ENCODE peak calls at places on chromosomes 5 and 9, in ten cellular contexts. I is foreskin fibroblast; Z is B cell; B is GM13977; C is CD4-positive, alpha-beta T cell; W is bronchial epithelial cell; K is left ventricle myocardium inferior; P is upper lobe of right lung; A is mucosa of descending colon; U is progenitor cell of endocrine pancreas. D is an unnamed sample.

GRCh38 chr5:437281-437771 is 5.7 kb upstream of the EXOC3 start:
- DNase-seq in I (no peak), Z (no peak), B (no peak), C (no peak), W (no peak), K (no peak), P (peak; percentile 52), A (peak; percentile 44), U (no peak), D (no peak)

GRCh38 chr9:128056887-128057723 is 10.0 kb downstream of the NAIF1 start:
- DNase-seq in I (no peak), Z (no peak), B (no peak), C (no peak), W (peak; percentile 59), K (no peak), P (no peak), A (no peak), U (no peak), D (no peak)

GRCh38 chr5:54904425-54904824 is 81.0 kb downstream of the ESM1 start:
- DNase-seq in I (peak; percentile 62), Z (no peak), B (no peak), C (no peak), W (peak; percentile 51), K (no peak), P (no peak), A (no peak), U (no peak), D (peak; percentile 54)

GRCh38 chr9:86768020-86768419 is 179.3 kb downstream of the GAS1 start:
- DNase-seq in I (no peak), Z (no peak), B (no peak), C (no peak), W (no peak), K (no peak), P (no peak), A (no peak), U (no peak), D (no peak)

GRCh38 chr9:109500421-109500974 is 2.4 kb upstream of the PTPN3 start:
- DNase-seq in I (no peak), Z (no peak), B (no peak), C (no peak), W (peak; percentile 61), K (no peak), P (no peak), A (no peak), U (no peak), D (no peak)

GRCh38 chr5:77850536-77851228 is 74.5 kb upstream of the TBCA start:
- DNase-seq in I (no peak), Z (no peak), B (no peak), C (no peak), W (no peak), K (no peak), P (no peak), A (no peak), U (no peak), D (no peak)

GRCh38 chr9:96122756-96123155 is 179.2 kb downstream of the HSD17B3 start:
- DNase-seq in I (no peak), Z (no peak), B (no peak), C (no peak), W (peak; percentile 26), K (no peak), P (no peak), A (no peak), U (no peak), D (no peak)

GRCh38 chr9:21945606-21946005 is 48.6 kb downstream of the CDKN2A start:
- DNase-seq in I (no peak), Z (no peak), B (no peak), C (no peak), W (no peak), K (no peak), P (no peak), A (no peak), U (no peak), D (no peak)

GRCh38 chr5:40734986-40735385 is 20.8 kb downstream of the TTC33 start:
- DNase-seq in I (peak; percentile 44), Z (no peak), B (no peak), C (no peak), W (peak; percentile 13), K (no peak), P (no peak), A (no peak), U (no peak), D (no peak)

GRCh38 chr5:136058031-136058971 is 29.5 kb downstream of the TGFBI start:
- DNase-seq in I (peak; percentile 98), Z (no peak), B (no peak), C (no peak), W (peak; percentile 69), K (peak; percentile 66), P (no peak), A (no peak), U (no peak), D (peak; percentile 95)

GRCh38 chr5:10602031-10602806 is 38.3 kb downstream of the ANKRD33B start:
- DNase-seq in I (no peak), Z (no peak), B (no peak), C (no peak), W (no peak), K (peak; percentile 40), P (no peak), A (no peak), U (no peak), D (no peak)

GRCh38 chr9:124526174-124526573 is 19.0 kb upstream of the NR5A1 start:
- DNase-seq in I (no peak), Z (no peak), B (no peak), C (no peak), W (no peak), K (no peak), P (no peak), A (no peak), U (no peak), D (no peak)

GRCh38 chr5:73617510-73618279 is 8.3 kb upstream of the ARHGEF28 start:
- DNase-seq in I (peak; percentile 46), Z (no peak), B (no peak), C (no peak), W (peak; percentile 44), K (no peak), P (no peak), A (no peak), U (no peak), D (no peak)
- TF ChIP-seq CTCF in I (no peak), Z (no peak), B (no peak), C (no peak), W (no peak), K (no peak), P (no peak), A (no peak), U (no peak), D (no peak)

DNA sequence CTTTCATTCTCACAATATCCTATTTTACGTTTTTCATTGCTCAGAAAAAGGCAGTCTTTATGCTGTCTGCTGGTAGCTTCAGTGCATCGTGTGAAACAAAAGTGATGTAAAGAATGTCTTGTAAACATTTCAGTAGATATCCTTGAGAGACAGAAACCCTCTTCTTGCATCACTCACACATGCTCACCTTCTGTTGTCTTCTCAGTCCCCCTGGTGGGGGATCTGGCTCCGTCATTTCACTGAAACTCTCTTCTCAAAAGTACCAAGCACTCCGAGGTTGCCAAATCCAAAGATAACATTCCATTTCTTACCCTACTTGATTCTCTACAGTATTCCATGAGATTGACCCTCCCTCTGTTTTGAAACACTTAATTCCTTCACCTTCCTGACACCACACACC is 46.1 kb upstream of the PCA3 start:
- DNase-seq in I (no peak), Z (no peak), B (no peak), C (no peak), W (no peak), K (no peak), P (no peak), A (no peak), U (no peak), D (no peak)
- TF ChIP-seq CTCF in I (no peak), Z (no peak), B (peak; percentile 9), C (no peak), W (no peak), K (no peak), P (no peak), A (no peak), U (peak; percentile 28), D (no peak)

GRCh38 chr9:114098660-114099522 is at the start of gene KIF12:
- DNase-seq in I (no peak), Z (peak; percentile 39), B (no peak), C (no peak), W (no peak), K (no peak), P (peak; percentile 87), A (peak; percentile 87), U (peak; percentile 81), D (no peak)
- TF ChIP-seq CTCF in I (no peak), Z (no peak), B (no peak), C (no peak), W (no peak), K (no peak), P (no peak), A (no peak), U (no peak), D (no peak)

GRCh38 chr5:119945696-119946095 is 316.3 kb downstream of the FAM170A start:
- DNase-seq in I (no peak), Z (no peak), B (no peak), C (no peak), W (no peak), K (no peak), P (no peak), A (no peak), U (no peak), D (no peak)

DNA sequence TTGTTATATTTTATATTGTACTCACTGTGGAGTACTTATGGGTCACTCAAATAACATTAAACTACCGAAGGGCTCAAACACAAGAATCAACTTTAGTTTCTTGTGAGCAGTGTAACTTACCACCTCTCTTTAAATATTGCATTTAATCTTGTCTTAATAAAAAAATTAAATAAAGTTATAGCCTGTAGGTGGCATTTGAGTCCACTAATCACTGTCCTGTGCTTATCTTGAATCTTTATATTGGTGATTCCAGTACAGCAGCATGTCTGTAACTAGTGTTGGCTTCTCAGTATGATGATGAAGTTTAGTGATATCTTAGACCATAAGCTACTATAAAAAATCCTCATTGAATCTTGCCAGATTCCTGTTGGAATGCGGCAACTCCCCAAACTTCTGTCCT is 313.8 kb downstream of the FAM170A start:
- DNase-seq in I (peak; percentile 13), Z (no peak), B (no peak), C (no peak), W (peak; percentile 18), K (no peak), P (no peak), A (no peak), U (no peak), D (peak; percentile 33)
- TF ChIP-seq CTCF in I (no peak), Z (no peak), B (no peak), C (no peak), W (peak; percentile 8), K (peak; percentile 51), P (peak; percentile 26), A (no peak), U (no peak), D (peak; percentile 34)

GRCh38 chr5:4862500-4862899 is 277.6 kb upstream of the ADAMTS16 start:
- DNase-seq in I (peak; percentile 12), Z (no peak), B (peak; percentile 50), C (no peak), W (peak; percentile 54), K (no peak), P (no peak), A (no peak), U (no peak), D (peak; percentile 48)
- TF ChIP-seq CTCF in I (peak; percentile 37), Z (peak; percentile 21), B (peak; percentile 58), C (no peak), W (peak; percentile 35), K (peak; percentile 59), P (peak; percentile 49), A (no peak), U (peak; percentile 83), D (peak; percentile 65)

GRCh38 chr5:35003018-35003957 is 44.5 kb downstream of the AGXT2 start:
- DNase-seq in I (peak; percentile 31), Z (peak; percentile 55), B (peak; percentile 76), C (peak; percentile 21), W (peak; percentile 27), K (no peak), P (peak; percentile 66), A (no peak), U (peak; percentile 39), D (peak; percentile 85)
- TF ChIP-seq CTCF in I (peak; percentile 92), Z (peak; percentile 84), B (peak; percentile 91), C (peak; percentile 75), W (peak; percentile 86), K (peak; percentile 90), P (peak; percentile 87), A (peak; percentile 70), U (peak; percentile 93), D (peak; percentile 92)